ENCODE peak calls at places on chromosomes 12 and 14, in seven cellular contexts. G, J, D, I, H, Y and N are unnamed samples.

GRCh38 chr14:80150301-80150700 is 61.0 kb downstream of the DIO2 start:
- DNase-seq in G (peak; percentile 23), J (no peak), D (no peak), I (no peak), H (no peak), Y (no peak), N (no peak)

GRCh38 chr12:104490850-104491249 is 34.1 kb downstream of the CHST11 start:
- DNase-seq in G (no peak), J (no peak), D (no peak), I (no peak), H (no peak), Y (no peak), N (no peak)

GRCh38 chr12:65720136-65720535 is 104.1 kb upstream of the HMGA2 start:
- DNase-seq in G (peak; percentile 42), J (no peak), D (no peak), I (no peak), H (no peak), Y (no peak), N (peak; percentile 37)

GRCh38 chr12:99137124-99137845 is 492.2 kb downstream of the APAF1 start:
- DNase-seq in G (no peak), J (peak; percentile 52), D (peak; percentile 26), I (no peak), H (no peak), Y (no peak), N (no peak)

GRCh38 chr14:79111963-79112362 is 941.8 kb downstream of the NRXN3 start:
- DNase-seq in G (peak; percentile 71), J (no peak), D (no peak), I (no peak), H (no peak), Y (no peak), N (no peak)

GRCh38 chr14:102878970-102879460 is 43.4 kb upstream of the AMN start:
- DNase-seq in G (no peak), J (no peak), D (peak; percentile 52), I (no peak), H (no peak), Y (no peak), N (peak; percentile 34)

GRCh38 chr14:76456200-76456599 is 80.3 kb downstream of the ESRRB start:
- DNase-seq in G (peak; percentile 8), J (peak; percentile 65), D (peak; percentile 75), I (peak; percentile 46), H (no peak), Y (peak; percentile 1), N (peak; percentile 53)

GRCh38 chr12:27332407-27333310 is at the start of gene BMAL2:
- DNase-seq in G (peak; percentile 43), J (peak; percentile 81), D (peak; percentile 69), I (peak; percentile 56), H (no peak), Y (peak; percentile 54), N (peak; percentile 85)

GRCh38 chr12:81209001-81209400 is 131.1 kb downstream of the ACSS3 start:
- DNase-seq in G (peak; percentile 8), J (no peak), D (no peak), I (no peak), H (no peak), Y (peak; percentile 6), N (no peak)

GRCh38 chr14:68475802-68476201 is 317.1 kb downstream of the ZFP36L1 start:
- DNase-seq in G (no peak), J (no peak), D (no peak), I (no peak), H (no peak), Y (no peak), N (no peak)

GRCh38 chr14:41663478-41663845 is 56.8 kb downstream of the LRFN5 start:
- DNase-seq in G (peak; percentile 11), J (no peak), D (peak; percentile 25), I (no peak), H (no peak), Y (no peak), N (no peak)

GRCh38 chr12:116436561-116437249 is 122.5 kb upstream of the MAP1LC3B2 start:
- DNase-seq in G (no peak), J (no peak), D (no peak), I (no peak), H (no peak), Y (no peak), N (no peak)

GRCh38 chr14:51337520-51337919 is 97.5 kb downstream of the TMX1 start:
- DNase-seq in G (no peak), J (no peak), D (no peak), I (no peak), H (no peak), Y (no peak), N (no peak)

GRCh38 chr12:639566-639965 is 23.7 kb downstream of the NINJ2 start:
- DNase-seq in G (no peak), J (no peak), D (no peak), I (no peak), H (no peak), Y (no peak), N (no peak)

GRCh38 chr14:96741151-96741977 is 55.8 kb upstream of the VRK1 start:
- DNase-seq in G (peak; percentile 15), J (peak; percentile 73), D (peak; percentile 46), I (peak; percentile 66), H (peak; percentile 10), Y (peak; percentile 46), N (peak; percentile 78)

GRCh38 chr14:37237735-37238200 is 40.0 kb downstream of the MIPOL1 start:
- DNase-seq in G (no peak), J (no peak), D (no peak), I (no peak), H (no peak), Y (no peak), N (no peak)

GRCh38 chr14:74846168-74846567 is 29.8 kb downstream of the PROX2 start:
- DNase-seq in G (peak; percentile 67), J (no peak), D (no peak), I (no peak), H (no peak), Y (no peak), N (no peak)

GRCh38 chr12:6699989-6700645 is 498 bp downstream of the PIANP start:
- DNase-seq in G (no peak), J (peak; percentile 65), D (peak; percentile 41), I (peak; percentile 32), H (no peak), Y (no peak), N (no peak)
- H2BK5ac ChIP-seq in G (peak overlapping the region; percentile 2), J (no peak overlapping the region), D (no peak overlapping the region), I (peak overlapping the region; percentile 93), H (peak overlapping the region; percentile 60), Y (no peak overlapping the region), N (no peak overlapping the region)

GRCh38 chr12:96399081-96399918 is 939 bp downstream of the CDK17 start:
- DNase-seq in G (peak; percentile 72), J (peak; percentile 52), D (peak; percentile 67), I (peak; percentile 68), H (no peak), Y (peak; percentile 77), N (peak; percentile 54)
- H3K23ac ChIP-seq in G (peak overlapping the region; percentile 69), J (no peak overlapping the region), D (no peak overlapping the region), I (peak overlapping the region; percentile 86), H (no peak overlapping the region), Y (peak overlapping the region; percentile 18), N (no peak overlapping the region)

GRCh38 chr12:47409310-47409709 is 296.5 kb downstream of the RPAP3 start:
- DNase-seq in G (no peak), J (no peak), D (no peak), I (no peak), H (no peak), Y (no peak), N (no peak)
- H2BK5ac ChIP-seq in G (no peak overlapping the region), J (no peak overlapping the region), D (no peak overlapping the region), I (no peak overlapping the region), H (no peak overlapping the region), Y (no peak overlapping the region), N (no peak overlapping the region)

DNA sequence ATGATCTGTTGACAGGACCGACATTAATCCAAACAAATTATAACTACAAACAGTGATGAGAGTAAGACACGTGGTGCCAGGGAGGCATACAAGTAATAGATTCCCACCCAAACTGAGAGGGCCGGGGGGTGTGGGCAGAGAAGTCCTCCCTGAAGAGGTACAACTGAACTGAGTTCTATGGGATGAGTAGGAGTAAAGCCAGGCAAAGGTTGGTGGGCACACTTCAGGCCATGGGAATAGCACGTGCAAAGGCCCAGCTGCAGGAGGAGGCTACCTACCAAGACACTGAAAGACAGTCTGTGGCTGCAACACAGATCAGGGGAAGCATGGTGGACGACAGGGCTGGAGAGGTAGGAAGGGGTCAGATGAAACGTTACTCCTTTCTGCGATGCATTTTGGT is 22.0 kb upstream of the VWF start:
- DNase-seq in G (no peak), J (no peak), D (no peak), I (no peak), H (no peak), Y (no peak), N (no peak)
- H3K23ac ChIP-seq in G (no peak overlapping the region), J (no peak overlapping the region), D (no peak overlapping the region), I (no peak overlapping the region), H (no peak overlapping the region), Y (no peak overlapping the region), N (no peak overlapping the region)

GRCh38 chr14:105290598-105291356 is 10.0 kb downstream of the BRF1 start:
- DNase-seq in G (no peak), J (no peak), D (no peak), I (no peak), H (no peak), Y (no peak), N (no peak)
- H2BK5ac ChIP-seq in G (no peak overlapping the region), J (no peak overlapping the region), D (no peak overlapping the region), I (no peak overlapping the region), H (peak overlapping the region; percentile 52), Y (no peak overlapping the region), N (no peak overlapping the region)

GRCh38 chr12:14774944-14775651 is 28.2 kb downstream of the WBP11 start:
- DNase-seq in G (peak; percentile 65), J (peak; percentile 55), D (peak; percentile 42), I (no peak), H (no peak), Y (peak; percentile 76), N (peak; percentile 60)

GRCh38 chr12:14777271-14777670 is 26.0 kb downstream of the WBP11 start:
- DNase-seq in G (no peak), J (no peak), D (peak; percentile 23), I (no peak), H (no peak), Y (no peak), N (peak; percentile 12)

GRCh38 chr12:14775652-14776020 is 27.6 kb downstream of the WBP11 start:
- DNase-seq in G (peak; percentile 73), J (no peak), D (no peak), I (no peak), H (no peak), Y (peak; percentile 75), N (peak; percentile 59)

GRCh38 chr12:14774074-14774943 is 29.0 kb downstream of the WBP11 start:
- DNase-seq in G (peak; percentile 94), J (peak; percentile 98), D (peak; percentile 98), I (peak; percentile 87), H (no peak), Y (peak; percentile 97), N (peak; percentile 95)

GRCh38 chr12:14776236-14776959 is 26.9 kb downstream of the WBP11 start:
- DNase-seq in G (peak; percentile 29), J (no peak), D (no peak), I (no peak), H (no peak), Y (peak; percentile 39), N (no peak)
- H3K23ac ChIP-seq in G (peak overlapping the region; percentile 75), J (no peak overlapping the region), D (no peak overlapping the region), I (no peak overlapping the region), H (no peak overlapping the region), Y (no peak overlapping the region), N (no peak overlapping the region)

GRCh38 chr12:57845478-57846284 is 848 bp downstream of the CTDSP2 start:
- DNase-seq in G (no peak), J (peak; percentile 77), D (peak; percentile 83), I (no peak), H (no peak), Y (peak; percentile 58), N (peak; percentile 56)
- H2BK5ac ChIP-seq in G (peak overlapping the region; percentile 99), J (peak overlapping the region; percentile 41), D (peak overlapping the region; percentile 83), I (peak overlapping the region; percentile 95), H (peak overlapping the region; percentile 98), Y (peak overlapping the region; percentile 98), N (peak overlapping the region; percentile 75)